ENCODE peak calls at places on chromosome 3, in four cellular contexts. V is non-pigmented ciliary epithelial cell; R is NCI-H82; L is activated naive CD4-positive, alpha-beta T cell. X is an unnamed sample.

GRCh38 chr3:104825116-104825515 is 541.6 kb upstream of the ALCAM start:
- DNase-seq in V (peak; percentile 19), R (no peak), L (no peak), X (peak; percentile 48)

GRCh38 chr3:14235896-14236295 is 57.3 kb downstream of the LSM3 start:
- DNase-seq in L (no peak), R (no peak), V (no peak), X (no peak)

GRCh38 chr3:126266291-126266840 is 86.0 kb upstream of the ALDH1L1 start:
- DNase-seq in R (no peak), L (no peak), V (no peak), X (no peak)

GRCh38 chr3:13235079-13235478 is 161.8 kb upstream of the IQSEC1 start:
- DNase-seq in L (no peak), R (no peak), V (no peak), X (no peak)

GRCh38 chr3:126476166-126476975 is 680 bp upstream of the ZXDC start:
- DNase-seq in R (peak; percentile 84), V (no peak), L (peak; percentile 46), X (peak; percentile 41)

GRCh38 chr3:46867550-46867898 is 4.3 kb upstream of the MYL3 start:
- DNase-seq in R (no peak), V (no peak), L (no peak), X (no peak)

GRCh38 chr3:189590223-189590622 is 41.0 kb upstream of the TP63 start:
- DNase-seq in R (no peak), V (no peak), L (no peak), X (no peak)

GRCh38 chr3:64268926-64269325 is 43.7 kb upstream of the PRICKLE2 start:
- DNase-seq in L (no peak), R (no peak), V (no peak), X (no peak)

GRCh38 chr3:28349397-28350000 is 875 bp upstream of the AZI2 start:
- DNase-seq in R (peak; percentile 84), L (no peak), V (peak; percentile 26), X (no peak)

GRCh38 chr3:414063-414462 is 217.5 kb downstream of the CHL1 start:
- DNase-seq in R (peak; percentile 54), L (no peak), V (no peak), X (no peak)